ENCODE peak calls at places on chromosomes 6 and 20, in six cellular contexts. M is activated CD4-positive, alpha-beta T cell treated with anti-CD3 and anti-CD28 coated beads, Interleukin-2, amount 50 U/mL, for 24 hours; B is C1 segment of cervical spinal cord; T is activated T-helper 1 cell treated with Interleukin-2 at 50 U/mL for 16 hours; V is amniotic epithelial cell; X is amniotic stem cell. Z is an unnamed sample.

GRCh38 chr20:63955281-63955845 is 853 bp downstream of the UCKL1 start:
- DNase-seq in M (no peak), B (no peak), T (no peak), V (no peak), X (no peak), Z (no peak)

GRCh38 chr6:15327271-15327670 is 81.4 kb downstream of the JARID2 start:
- DNase-seq in M (peak), B (no peak), T (no peak), V (peak), X (no peak), Z (no peak)

GRCh38 chr6:168201383-168201782 is 118.2 kb downstream of the DACT2 start:
- DNase-seq in M (no peak), B (no peak), T (no peak), V (no peak), X (no peak), Z (no peak)

GRCh38 chr6:37874726-37875125 is 55.2 kb downstream of the ZFAND3 start:
- DNase-seq in M (no peak), B (no peak), T (no peak), V (no peak), X (no peak), Z (no peak)

GRCh38 chr6:4313044-4313686 is 177.8 kb upstream of the ECI2 start:
- DNase-seq in M (no peak), B (no peak), T (no peak), V (peak), X (peak), Z (no peak)

GRCh38 chr6:167988945-167989841 is 8.3 kb upstream of the KIF25 start:
- DNase-seq in M (no peak), B (no peak), T (no peak), V (no peak), X (no peak), Z (no peak)

GRCh38 chr20:3702992-3703391 is 9.4 kb downstream of the SIGLEC1 start:
- DNase-seq in M (no peak), B (no peak), T (no peak), V (no peak), X (no peak), Z (no peak)

GRCh38 chr6:118872726-118873125 is 21.2 kb upstream of the ASF1A start:
- DNase-seq in M (no peak), B (no peak), T (no peak), V (peak), X (no peak), Z (no peak)

GRCh38 chr6:24596717-24597116 is 49.3 kb downstream of the KIAA0319 start:
- DNase-seq in M (no peak), B (no peak), T (no peak), V (no peak), X (no peak), Z (no peak)

GRCh38 chr6:128952902-128953301 is 70.0 kb downstream of the LAMA2 start:
- DNase-seq in M (no peak), B (no peak), T (no peak), V (no peak), X (no peak), Z (no peak)

GRCh38 chr6:28252507-28252975 is 472 bp upstream of the ZKSCAN4 start:
- DNase-seq in M (no peak), B (no peak), T (no peak), V (peak), X (no peak), Z (no peak)

GRCh38 chr6:105621564-105622175 is 218.8 kb upstream of the PREP start:
- DNase-seq in M (no peak), B (no peak), T (no peak), V (no peak), X (no peak), Z (no peak)

GRCh38 chr6:130947464-130947863 is 115.6 kb downstream of the EPB41L2 start:
- DNase-seq in M (no peak), B (no peak), T (no peak), V (no peak), X (no peak), Z (no peak)

GRCh38 chr6:27040244-27041042 is 207.1 kb upstream of the PRSS16 start:
- DNase-seq in M (no peak), B (no peak), T (no peak), V (peak), X (no peak), Z (no peak)

GRCh38 chr6:96626749-96627353 is 63.9 kb downstream of the FHL5 start:
- DNase-seq in M (no peak), B (no peak), T (no peak), V (peak), X (peak), Z (no peak)

GRCh38 chr20:49029203-49029602 is 16.9 kb upstream of the CSE1L start:
- DNase-seq in M (no peak), B (no peak), T (no peak), V (peak), X (peak), Z (no peak)

GRCh38 chr6:27766405-27766804 is 145.8 kb downstream of the OR2B2 start:
- DNase-seq in M (no peak), B (no peak), T (no peak), V (no peak), X (no peak), Z (no peak)

GRCh38 chr20:3479759-3480615 is 9.2 kb downstream of the ATRN start:
- DNase-seq in M (no peak), B (no peak), T (no peak), V (no peak), X (no peak), Z (no peak)

GRCh38 chr20:25360631-25361286 is 29.9 kb downstream of the ABHD12 start:
- DNase-seq in M (no peak), B (no peak), T (no peak), V (peak), X (no peak), Z (no peak)

GRCh38 chr6:1610497-1611321 is 994 bp downstream of the FOXC1 start:
- DNase-seq in M (no peak), B (no peak), T (no peak), V (no peak), X (no peak), Z (no peak)

GRCh38 chr6:29743025-29743424 is 19.8 kb downstream of the HLA-F start:
- DNase-seq in M (no peak), B (no peak), T (no peak), V (no peak), X (no peak), Z (no peak)

GRCh38 chr20:62918830-62919229 is 7.5 kb downstream of the DIDO1 start:
- DNase-seq in M (no peak), B (no peak), T (peak), V (no peak), X (no peak), Z (no peak)

GRCh38 chr6:146865756-146866266 is 267.0 kb downstream of the ADGB start:
- DNase-seq in M (no peak), B (no peak), T (no peak), V (no peak), X (no peak), Z (no peak)

GRCh38 chr6:83065511-83066192 is at the start of gene UBE3D:
- DNase-seq in M (peak), B (peak), T (peak), V (peak), X (peak), Z (peak)

GRCh38 chr6:36290668-36291620 is 21.1 kb downstream of the PNPLA1 start:
- DNase-seq in M (no peak), B (no peak), T (no peak), V (peak), X (no peak), Z (no peak)

GRCh38 chr20:62122659-62123449 is 579 bp downstream of the LSM14B start:
- DNase-seq in M (no peak), B (peak), T (peak), V (no peak), X (no peak), Z (no peak)

GRCh38 chr6:49336514-49337131 is 126.4 kb downstream of the MMUT start:
- DNase-seq in M (no peak), B (no peak), T (no peak), V (peak), X (no peak), Z (no peak)

GRCh38 chr6:118787746-118788419 is 106.1 kb upstream of the ASF1A start:
- DNase-seq in M (no peak), B (no peak), T (no peak), V (no peak), X (no peak), Z (no peak)

GRCh38 chr20:59082981-59083380 is 40.4 kb upstream of the PRELID3B start:
- DNase-seq in M (no peak), B (no peak), T (no peak), V (peak), X (peak), Z (no peak)

GRCh38 chr20:63553933-63554290 is at the start of gene FNDC11:
- DNase-seq in M (no peak), B (no peak), T (no peak), V (no peak), X (no peak), Z (no peak)

GRCh38 chr6:44489912-44490604 is 102.6 kb downstream of the CDC5L start:
- DNase-seq in M (no peak), B (no peak), T (no peak), V (peak), X (peak), Z (no peak)

GRCh38 chr6:127518212-127518709 is 874 bp downstream of the MTCL3 start:
- DNase-seq in M (no peak), B (no peak), T (no peak), V (no peak), X (no peak), Z (peak)

GRCh38 chr6:54990001-54990400 is 143.4 kb downstream of the FAM83B start:
- DNase-seq in M (no peak), B (no peak), T (no peak), V (peak), X (no peak), Z (no peak)

GRCh38 chr20:50652702-50653294 is 38.5 kb downstream of the RIPOR3 start:
- DNase-seq in M (no peak), B (no peak), T (no peak), V (peak), X (no peak), Z (no peak)

GRCh38 chr6:34246563-34247391 is 2.0 kb downstream of the SMIM29 start:
- DNase-seq in M (peak), B (no peak), T (peak), V (no peak), X (peak), Z (no peak)

GRCh38 chr20:57672164-57672563 is 37.7 kb downstream of the PMEPA1 start:
- DNase-seq in M (no peak), B (no peak), T (no peak), V (no peak), X (no peak), Z (no peak)

GRCh38 chr20:45937765-45938164 is 3.3 kb downstream of the PCIF1 start:
- DNase-seq in M (no peak), B (no peak), T (no peak), V (peak), X (no peak), Z (no peak)

GRCh38 chr6:139390447-139390846 is 16.0 kb upstream of the CITED2 start:
- DNase-seq in M (no peak), B (no peak), T (no peak), V (no peak), X (no peak), Z (no peak)

GRCh38 chr20:36856196-36856595 is 19.7 kb upstream of the TLDC2 start:
- DNase-seq in M (no peak), B (no peak), T (no peak), V (no peak), X (peak), Z (no peak)

GRCh38 chr20:9978395-9979004 is 56.3 kb upstream of the ANKEF1 start:
- DNase-seq in M (peak), B (no peak), T (no peak), V (peak), X (peak), Z (no peak)